ENCODE peak calls at places on chromosomes 16 and 17, in six cellular contexts. W, P, T, S, X and L are unnamed samples.

GRCh38 chr17:43308999-43309398 is 75.2 kb upstream of the RNU2-1 start:
- DNase-seq in T (no peak), W (no peak), S (no peak), P (no peak), X (no peak), L (no peak)

GRCh38 chr17:70130274-70130673 is 39.1 kb upstream of the KCNJ2 start:
- DNase-seq in S (no peak), T (no peak), P (no peak), X (no peak), W (no peak), L (no peak)

GRCh38 chr17:7858487-7858832 is 657 bp downstream of the CYB5D1 start:
- DNase-seq in P (peak), S (no peak), T (peak), W (peak), X (peak), L (peak)

GRCh38 chr17:56979091-56979480 is 1.2 kb downstream of the SCPEP1 start:
- DNase-seq in T (peak), W (peak), X (peak), S (no peak), P (no peak), L (no peak)

GRCh38 chr17:67293251-67294203 is 48.5 kb upstream of the HELZ start:
- DNase-seq in X (peak), T (peak), W (peak), P (peak), S (peak), L (peak)

GRCh38 chr17:35630530-35631148 is 43.5 kb downstream of the AP2B1 start:
- DNase-seq in X (no peak), T (no peak), W (no peak), S (peak), P (peak), L (no peak)

GRCh38 chr16:1981972-1982574 is 804 bp upstream of the NOXO1 start:
- DNase-seq in T (no peak), X (no peak), P (peak), S (no peak), W (no peak), L (no peak)

GRCh38 chr17:30530346-30531025 is 53.3 kb downstream of the GOSR1 start:
- DNase-seq in S (no peak), T (no peak), P (no peak), W (no peak), X (no peak), L (no peak)

DNA sequence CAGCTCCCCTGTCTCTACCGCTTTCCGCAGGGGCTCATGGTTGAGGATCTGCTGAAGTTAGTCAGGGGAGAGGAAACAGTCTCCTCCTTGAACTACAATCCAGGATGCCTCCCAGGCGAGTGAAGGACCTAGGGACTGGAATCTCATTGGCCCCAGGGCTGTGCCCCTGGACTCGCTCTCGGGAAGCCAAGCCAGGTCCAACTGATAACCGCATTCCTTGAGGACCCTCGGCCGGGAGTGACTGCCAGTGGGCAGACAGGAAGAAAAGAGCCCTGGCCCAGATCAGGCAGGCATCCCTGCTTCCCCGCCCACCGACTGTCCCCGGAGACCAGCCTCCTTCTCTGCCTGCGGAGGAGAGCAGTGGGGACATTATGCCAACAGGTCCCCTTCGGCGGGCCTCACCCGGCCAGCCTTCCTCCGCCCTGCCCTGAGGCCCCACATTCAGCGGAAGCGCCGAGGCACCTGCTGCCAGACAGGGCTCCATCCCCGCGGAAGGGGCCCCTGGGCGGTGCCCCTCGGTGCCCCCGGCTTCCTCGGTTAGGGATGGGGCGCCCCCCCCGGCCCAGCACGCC is 776 bp downstream of the LRRC75A start:
- DNase-seq in S (no peak), T (no peak), W (peak), X (peak), P (peak), L (peak)
- TF ChIP-seq EZH2 in S (no peak), T (no peak), W (no peak), X (no peak), P (no peak), L (no peak)

DNA sequence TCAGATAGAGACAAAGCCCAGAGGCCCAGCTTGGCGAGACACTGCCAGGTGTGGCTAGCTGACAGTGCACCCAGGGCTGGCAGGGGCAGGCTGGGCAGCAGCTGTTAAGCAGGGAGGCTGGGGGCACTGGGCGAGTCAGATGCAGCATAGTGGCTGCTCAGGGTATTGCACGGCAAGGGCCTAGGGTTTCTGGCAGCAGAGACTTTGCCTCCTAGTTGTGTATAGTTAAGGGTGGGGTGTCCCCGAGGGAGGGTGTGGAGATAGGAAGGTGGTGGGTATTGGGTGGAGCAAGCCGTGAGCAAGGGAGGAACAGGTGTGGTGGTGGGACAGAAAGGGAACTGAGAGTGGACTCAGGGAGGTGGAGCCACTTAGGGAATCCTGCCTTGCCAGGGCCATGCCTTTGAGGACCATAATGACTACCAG is 66.0 kb downstream of the SMPD3 start:
- DNase-seq in P (no peak), T (peak), W (no peak), S (no peak), X (peak), L (no peak)
- TF ChIP-seq CTCF in P (peak), T (peak), W (peak), S (no peak), X (peak), L (no peak)

GRCh38 chr16:10935491-10935890 is 6.8 kb downstream of the DEXI start:
- DNase-seq in W (no peak), P (no peak), S (no peak), X (no peak), T (no peak), L (no peak)

GRCh38 chr16:10934325-10935107 is 7.8 kb downstream of the DEXI start:
- DNase-seq in T (no peak), W (no peak), S (no peak), P (no peak), X (no peak), L (no peak)

GRCh38 chr16:10937068-10937859 is 5.0 kb downstream of the DEXI start:
- DNase-seq in X (no peak), W (no peak), P (no peak), T (no peak), S (no peak), L (no peak)

GRCh38 chr16:10938321-10938720 is 3.9 kb downstream of the DEXI start:
- DNase-seq in T (no peak), X (no peak), S (no peak), W (no peak), P (no peak), L (no peak)

GRCh38 chr16:10936585-10936984 is 5.7 kb downstream of the DEXI start:
- DNase-seq in X (no peak), P (no peak), S (no peak), W (no peak), T (no peak), L (no peak)
- TF ChIP-seq EZH2phosphoT487 in X (no peak), P (no peak), S (no peak), W (no peak), T (no peak), L (no peak)

DNA sequence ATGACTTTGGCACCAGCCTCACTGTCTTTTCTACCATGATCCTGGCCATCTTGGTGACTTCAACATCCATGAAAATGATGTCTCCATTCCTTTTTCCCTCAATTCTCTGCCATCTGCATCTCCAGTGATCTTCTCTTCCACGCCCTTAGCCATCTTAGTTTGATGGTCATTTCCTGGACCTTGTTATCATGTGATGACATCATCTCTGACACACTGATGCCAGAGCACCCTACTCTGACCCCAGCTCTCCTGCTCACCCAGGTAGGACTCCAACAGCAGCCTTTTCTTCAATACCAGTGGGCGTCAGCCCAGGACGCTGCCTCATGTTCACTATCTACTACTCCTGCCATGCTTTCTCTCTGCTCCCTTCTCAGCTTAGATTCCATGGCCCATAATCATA is 83.2 kb downstream of the ZZEF1 start:
- DNase-seq in T (no peak), X (no peak), P (no peak), W (no peak), S (no peak), L (no peak)
- TF ChIP-seq EZH2 in T (no peak), X (no peak), P (no peak), W (no peak), S (no peak), L (no peak)

GRCh38 chr16:67378642-67379041 is 14.7 kb downstream of the TPPP3 start:
- DNase-seq in X (no peak), P (no peak), W (no peak), S (no peak), T (no peak), L (no peak)

GRCh38 chr16:67370686-67371085 is 22.6 kb downstream of the TPPP3 start:
- DNase-seq in W (no peak), T (no peak), P (no peak), S (no peak), X (no peak), L (no peak)

GRCh38 chr16:67375161-67375560 is 18.1 kb downstream of the TPPP3 start:
- DNase-seq in W (no peak), X (no peak), P (no peak), T (no peak), S (no peak), L (no peak)

DNA sequence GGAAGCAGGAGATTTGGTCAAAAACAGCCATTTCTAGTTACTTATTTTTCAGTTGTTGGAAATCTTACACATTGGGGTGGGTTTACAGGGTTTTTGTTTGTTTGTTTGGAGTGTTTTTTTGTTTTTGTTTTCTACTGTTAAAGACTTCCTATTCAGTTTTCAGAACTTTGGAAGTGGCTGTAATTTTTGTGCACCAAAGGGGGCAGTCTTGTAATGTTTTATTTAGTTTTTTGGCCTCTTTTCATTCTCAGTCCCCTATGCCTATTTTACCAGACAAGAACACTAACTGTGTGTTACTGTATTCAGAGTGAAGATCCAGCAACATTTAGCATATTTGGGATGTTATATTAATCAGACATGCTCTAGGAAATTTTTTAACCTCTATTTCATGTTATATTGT is 20.6 kb downstream of the TPPP3 start:
- DNase-seq in S (peak), W (no peak), X (peak), P (peak), T (peak), L (no peak)
- TF ChIP-seq CTCF in S (peak), W (peak), X (peak), P (peak), T (peak), L (peak)